ENCODE peak calls at places on chromosomes 16 and 17, in seven cellular contexts. Y is GM23338, C is GM12878, R is neuronal stem cell, M is fibroblast of lung, D is HepG2, J is A549. X is an unnamed sample.

GRCh38 chr16:8849411-8850011 is 19.3 kb downstream of the CARHSP1 start:
- DNase-seq in Y (no peak), C (no peak), R (no peak), M (peak; percentile 65), D (no peak), J (no peak), X (no peak)

GRCh38 chr17:57684711-57685498 is 60.2 kb downstream of the CCDC182 start:
- DNase-seq in Y (no peak), C (no peak), R (no peak), M (no peak), D (no peak), J (no peak), X (no peak)

GRCh38 chr16:23330161-23330560 is 28.1 kb downstream of the SCNN1B start:
- DNase-seq in Y (no peak), C (no peak), R (no peak), M (no peak), D (no peak), J (no peak), X (no peak)

GRCh38 chr16:73949574-73950348 is 346.9 kb upstream of the PSMD7 start:
- DNase-seq in Y (no peak), C (no peak), R (no peak), M (peak; percentile 98), D (no peak), J (peak; percentile 28), X (peak; percentile 46)

GRCh38 chr16:58414938-58415451 is 22.7 kb downstream of the GINS3 start:
- DNase-seq in Y (no peak), C (no peak), R (no peak), M (no peak), D (no peak), J (no peak), X (no peak)

GRCh38 chr17:81395600-81396277 is 482 bp downstream of the BAHCC1 start:
- DNase-seq in Y (no peak), C (no peak), R (no peak), M (no peak), D (no peak), J (no peak), X (no peak)

GRCh38 chr16:87384162-87384999 is 805 bp upstream of the FBXO31 start:
- DNase-seq in Y (peak; percentile 79), C (no peak), R (no peak), M (no peak), D (peak; percentile 57), J (peak; percentile 76), X (no peak)

GRCh38 chr16:72926671-72927070 is 121.3 kb downstream of the ZFHX3 start:
- DNase-seq in Y (no peak), C (no peak), R (no peak), M (no peak), D (no peak), J (no peak), X (no peak)

GRCh38 chr16:81928975-81929374 is 82.3 kb downstream of the SDR42E1 start:
- DNase-seq in Y (peak; percentile 13), C (no peak), R (no peak), M (no peak), D (no peak), J (no peak), X (peak; percentile 74)

GRCh38 chr16:12750554-12750918 is 53.2 kb downstream of the CPPED1 start:
- DNase-seq in Y (no peak), C (no peak), R (no peak), M (no peak), D (no peak), J (no peak), X (no peak)

GRCh38 chr17:32629563-32630190 is 142.9 kb downstream of the CDK5R1 start:
- DNase-seq in Y (no peak), C (no peak), R (no peak), M (no peak), D (no peak), J (no peak), X (no peak)

GRCh38 chr17:32626371-32626770 is 139.6 kb downstream of the CDK5R1 start:
- DNase-seq in Y (no peak), C (no peak), R (no peak), M (no peak), D (no peak), J (no peak), X (no peak)

GRCh38 chr17:32628645-32629044 is 141.9 kb downstream of the CDK5R1 start:
- DNase-seq in Y (no peak), C (no peak), R (no peak), M (no peak), D (no peak), J (no peak), X (no peak)

GRCh38 chr17:32625971-32626370 is 139.2 kb downstream of the CDK5R1 start:
- DNase-seq in Y (no peak), C (no peak), R (no peak), M (no peak), D (no peak), J (no peak), X (no peak)

GRCh38 chr17:32627233-32628008 is 140.6 kb downstream of the CDK5R1 start:
- DNase-seq in Y (peak; percentile 98), C (no peak), R (peak; percentile 58), M (peak; percentile 33), D (no peak), J (no peak), X (no peak)
- H3K4me2 ChIP-seq in Y (peak overlapping the region; percentile 40), C (no peak overlapping the region), R (peak overlapping the region; percentile 43), M (no peak overlapping the region), D (no peak overlapping the region), J (no peak overlapping the region), X (no peak overlapping the region)

GRCh38 chr17:19345486-19346350 is 16.8 kb downstream of the B9D1 start:
- DNase-seq in Y (no peak), C (no peak), R (no peak), M (no peak), D (peak; percentile 62), J (no peak), X (no peak)
- H3K4me2 ChIP-seq in Y (no peak overlapping the region), C (no peak overlapping the region), R (no peak overlapping the region), M (no peak overlapping the region), D (peak overlapping the region; percentile 36), J (peak overlapping the region; percentile 64), X (no peak overlapping the region)

GRCh38 chr17:43645765-43646481 is 15.8 kb downstream of the MEOX1 start:
- DNase-seq in Y (peak; percentile 62), C (no peak), R (no peak), M (peak; percentile 30), D (no peak), J (no peak), X (no peak)
- H3K4me2 ChIP-seq in Y (peak overlapping the region; percentile 90), C (no peak overlapping the region), R (peak overlapping the region; percentile 71), M (peak overlapping the region; percentile 59), D (no peak overlapping the region), J (no peak overlapping the region), X (peak overlapping the region; percentile 88)

DNA sequence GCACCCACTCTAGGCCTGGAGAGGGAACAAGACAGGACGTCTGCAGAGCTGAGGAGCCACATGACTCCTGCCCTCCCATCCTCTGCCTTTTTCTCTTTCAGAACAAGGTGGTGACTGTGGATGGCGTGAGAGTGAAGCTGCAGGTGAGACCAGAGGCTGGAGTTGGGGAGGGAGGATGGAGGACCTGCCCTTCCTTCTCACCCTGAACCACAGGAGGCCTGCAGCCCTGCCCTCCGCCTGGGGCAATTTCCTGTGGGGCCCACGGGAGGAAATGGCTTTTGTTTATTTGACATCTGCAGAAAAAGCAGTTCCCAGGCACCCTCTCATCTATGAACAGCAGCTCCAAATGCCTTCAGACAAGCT is 5.1 kb downstream of the RAB37 start:
- DNase-seq in Y (no peak), C (peak; percentile 69), R (no peak), M (no peak), D (no peak), J (no peak), X (no peak)
- H3K4me2 ChIP-seq in Y (peak overlapping the region; percentile 48), C (peak overlapping the region; percentile 71), R (no peak overlapping the region), M (no peak overlapping the region), D (peak overlapping the region; percentile 33), J (peak overlapping the region; percentile 17), X (no peak overlapping the region)

DNA sequence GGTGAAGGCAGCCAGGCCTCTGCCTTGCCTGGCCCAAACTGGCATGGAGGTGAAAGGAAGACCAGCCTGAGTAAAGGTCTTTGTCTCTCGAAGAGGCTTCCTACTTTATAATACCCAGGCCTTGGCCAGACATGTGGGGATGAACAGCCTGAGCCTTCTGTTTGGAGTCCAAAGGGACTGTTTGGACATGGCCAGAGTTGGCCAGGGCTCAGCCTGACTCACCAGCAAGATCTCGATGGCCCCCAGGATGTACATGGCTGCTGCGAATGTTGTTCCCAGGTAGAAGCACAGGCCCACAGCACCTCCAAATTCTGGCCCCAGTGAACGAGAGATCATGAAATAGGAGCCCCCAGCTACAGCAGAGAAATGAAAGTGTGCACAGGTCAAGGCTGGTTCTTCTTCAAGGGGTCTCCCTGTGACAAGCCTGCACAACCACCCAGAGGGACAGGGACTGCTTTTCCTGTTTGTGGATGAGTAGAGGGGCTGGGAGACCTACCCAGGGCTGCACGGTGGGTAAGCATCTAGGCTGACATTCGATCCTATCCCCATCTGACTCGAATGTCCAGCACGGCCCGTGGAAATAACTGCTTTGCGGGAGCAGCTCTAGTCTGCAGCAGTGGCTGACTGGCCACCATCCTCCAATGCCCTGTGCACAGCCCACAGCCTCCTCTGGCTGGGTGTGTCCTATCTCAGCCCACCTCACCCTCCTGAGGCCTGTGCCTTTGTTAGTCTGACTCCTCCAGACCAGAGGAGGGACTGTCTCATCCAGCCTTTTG is 10.7 kb upstream of the LCAT start:
- DNase-seq in Y (no peak), C (no peak), R (no peak), M (no peak), D (no peak), J (no peak), X (no peak)
- H3K4me2 ChIP-seq in Y (no peak overlapping the region), C (no peak overlapping the region), R (no peak overlapping the region), M (no peak overlapping the region), D (no peak overlapping the region), J (no peak overlapping the region), X (no peak overlapping the region)

GRCh38 chr16:84657229-84657837 is 9.0 kb downstream of the KLHL36 start:
- DNase-seq in Y (no peak), C (no peak), R (no peak), M (no peak), D (no peak), J (no peak), X (no peak)
- H3K4me2 ChIP-seq in Y (no peak overlapping the region), C (no peak overlapping the region), R (no peak overlapping the region), M (no peak overlapping the region), D (no peak overlapping the region), J (no peak overlapping the region), X (no peak overlapping the region)

GRCh38 chr17:40495140-40495539 is 6.3 kb downstream of the TNS4 start:
- DNase-seq in Y (no peak), C (no peak), R (no peak), M (no peak), D (no peak), J (no peak), X (no peak)
- H3K4me2 ChIP-seq in Y (no peak overlapping the region), C (no peak overlapping the region), R (no peak overlapping the region), M (no peak overlapping the region), D (no peak overlapping the region), J (peak overlapping the region; percentile 94), X (peak overlapping the region; percentile 68)